ENCODE peak calls at places on chromosome 6, in five cellular contexts. S, J, Q, C and R are unnamed samples.

GRCh38 chr6:140401666-140402255 is 1027.3 kb upstream of the CITED2 start:
- DNase-seq in Q (no peak), S (peak; percentile 37), J (no peak), C (no peak), R (no peak)

GRCh38 chr6:92473056-92473455 is 946.3 kb downstream of the EPHA7 start:
- DNase-seq in S (no peak), Q (no peak), J (no peak), C (no peak), R (no peak)

GRCh38 chr6:13579911-13580310 is 5.5 kb downstream of the SIRT5 start:
- DNase-seq in Q (no peak), C (no peak), J (no peak), S (no peak), R (no peak)

GRCh38 chr6:36135053-36135731 is 4.9 kb downstream of the MAPK13 start:
- DNase-seq in S (no peak), J (no peak), C (no peak), Q (no peak), R (no peak)

GRCh38 chr6:155265843-155266535 is 2.2 kb downstream of the CLDN20 start:
- DNase-seq in C (no peak), J (no peak), Q (no peak), S (peak; percentile 55), R (no peak)

GRCh38 chr6:16883414-16883813 is 122.2 kb upstream of the ATXN1 start:
- DNase-seq in Q (no peak), J (no peak), S (no peak), C (no peak), R (no peak)

GRCh38 chr6:80622641-80623040 is 516.2 kb downstream of the BCKDHB start:
- DNase-seq in C (no peak), Q (no peak), S (no peak), J (no peak), R (no peak)

GRCh38 chr6:69570126-69570525 is 226.7 kb downstream of the LMBRD1 start:
- DNase-seq in J (no peak), C (no peak), Q (no peak), S (peak; percentile 1), R (no peak)

GRCh38 chr6:128740951-128741350 is 142.0 kb upstream of the LAMA2 start:
- DNase-seq in C (no peak), J (no peak), S (no peak), Q (no peak), R (no peak)

GRCh38 chr6:26362093-26362835 is 2.7 kb upstream of the BTN3A2 start:
- DNase-seq in Q (no peak), J (no peak), C (no peak), S (no peak), R (no peak)

GRCh38 chr6:103826209-103826608 is 1033.5 kb downstream of the HACE1 start:
- DNase-seq in Q (no peak), C (no peak), S (no peak), J (no peak), R (no peak)

GRCh38 chr6:154732824-154733609 is at the start of gene SCAF8:
- DNase-seq in S (peak; percentile 94), C (peak; percentile 80), J (peak; percentile 72), Q (peak; percentile 81), R (peak; percentile 96)

GRCh38 chr6:9522101-9522500 is 892.8 kb downstream of the TFAP2A start:
- DNase-seq in S (no peak), Q (no peak), C (no peak), J (no peak), R (no peak)

GRCh38 chr6:119052985-119053384 is 25.5 kb downstream of the FAM184A start:
- DNase-seq in J (no peak), C (no peak), S (no peak), Q (no peak), R (no peak)

GRCh38 chr6:145829102-145829501 is 14.5 kb upstream of the FBXO30 start:
- DNase-seq in C (no peak), J (no peak), Q (no peak), S (no peak), R (no peak)

GRCh38 chr6:162068340-162068739 is 659.2 kb downstream of the PRKN start:
- DNase-seq in C (no peak), S (no peak), J (no peak), Q (no peak), R (no peak)

DNA sequence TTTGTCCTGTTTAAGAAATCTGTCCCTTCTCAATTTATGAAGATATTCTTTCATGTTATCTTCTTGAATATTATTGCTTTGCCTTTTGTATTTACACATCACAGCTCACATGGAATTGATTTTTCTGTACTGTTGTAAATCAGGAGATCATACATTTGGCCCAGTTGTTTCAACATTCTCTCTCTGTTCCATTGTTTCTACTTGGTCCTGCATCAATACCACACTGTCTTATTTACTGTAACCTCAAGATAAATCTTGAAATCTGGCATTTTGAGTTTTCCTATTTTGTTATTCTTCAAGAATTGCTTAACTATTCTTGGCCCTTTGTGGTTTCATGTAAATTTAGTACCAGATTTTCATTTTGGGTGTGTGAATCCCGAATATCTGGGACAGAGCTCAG is 121.7 kb upstream of the CCN2 start:
- DNase-seq in Q (no peak), C (no peak), S (no peak), J (no peak), R (no peak)
- TF ChIP-seq CTCF in Q (no peak), C (no peak), S (no peak), J (no peak), R (no peak)

DNA sequence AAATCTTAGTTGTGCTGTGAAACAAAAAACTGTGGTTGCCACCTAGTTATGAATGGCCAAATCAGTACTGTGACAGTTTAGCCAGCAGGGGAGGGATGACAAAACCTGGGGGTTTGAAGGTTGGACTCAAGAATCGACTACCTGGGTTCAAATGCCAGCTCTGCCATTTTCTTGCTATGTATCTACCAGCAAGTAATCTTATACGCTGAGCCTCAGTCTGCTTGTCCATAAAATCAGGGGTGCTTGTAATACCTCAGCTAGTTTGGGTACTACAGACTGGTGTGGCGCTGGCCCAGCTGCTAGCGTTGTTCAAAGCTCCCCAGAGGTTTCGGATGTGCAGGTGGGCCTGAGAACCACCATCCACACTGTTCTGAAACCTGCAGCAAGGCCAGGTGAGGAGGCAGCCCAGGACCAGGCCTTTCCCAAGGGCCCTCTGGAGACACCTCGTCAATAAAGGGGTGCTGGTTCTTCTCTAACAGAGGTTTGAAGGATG is 40.4 kb downstream of the TRAM2 start:
- DNase-seq in Q (no peak), S (no peak), C (no peak), J (no peak), R (no peak)
- TF ChIP-seq CTCF in Q (no peak), S (no peak), C (no peak), J (no peak), R (no peak)

GRCh38 chr6:41896280-41896679 is 1.1 kb upstream of the USP49 start:
- DNase-seq in J (no peak), S (no peak), Q (no peak), C (no peak), R (no peak)

DNA sequence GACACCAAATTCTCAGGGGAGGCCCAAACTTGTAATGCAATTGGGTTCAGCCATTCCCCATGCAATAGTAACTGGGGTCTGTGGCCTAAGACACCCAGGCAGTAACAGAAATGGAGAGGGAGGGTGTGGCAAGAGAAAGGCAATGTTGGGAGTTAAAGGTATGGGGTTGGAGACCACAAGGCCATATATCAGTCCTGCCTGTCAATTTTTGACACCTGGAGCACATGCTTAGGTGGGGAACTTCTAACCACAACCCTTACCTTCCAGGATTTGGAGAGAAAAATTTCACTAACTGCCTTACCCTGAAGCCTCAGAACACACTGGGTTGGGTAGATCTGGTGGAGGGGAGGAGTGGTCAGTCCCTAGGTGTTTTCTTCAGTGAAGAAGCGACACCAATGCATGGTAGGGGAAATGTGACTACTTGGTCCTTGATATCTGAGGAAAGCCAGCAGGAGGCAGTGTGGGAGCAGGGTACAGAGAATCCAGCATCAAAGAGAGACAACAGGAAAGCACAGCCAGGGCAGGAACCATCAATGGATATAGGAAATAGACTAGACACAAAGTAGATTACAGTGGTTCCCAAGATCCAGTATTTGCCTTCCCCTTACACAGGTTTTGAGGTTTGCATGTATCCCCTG is 6.8 kb upstream of the USP49 start:
- DNase-seq in S (peak; percentile 45), C (peak; percentile 25), J (no peak), Q (peak; percentile 59), R (no peak)
- TF ChIP-seq CTCF in S (no peak), C (peak; percentile 42), J (no peak), Q (peak; percentile 47), R (no peak)

GRCh38 chr6:32267035-32267434 is 43.2 kb upstream of the NOTCH4 start:
- DNase-seq in Q (no peak), J (no peak), S (no peak), C (no peak), R (no peak)
- TF ChIP-seq CTCF in Q (no peak), J (no peak), S (no peak), C (no peak), R (no peak)

GRCh38 chr6:160513836-160514235 is 150.2 kb downstream of the LPA start:
- DNase-seq in J (no peak), S (peak; percentile 42), Q (no peak), C (no peak), R (no peak)

GRCh38 chr6:160520043-160520904 is 143.8 kb downstream of the LPA start:
- DNase-seq in Q (peak; percentile 85), C (peak; percentile 72), S (peak; percentile 90), J (peak; percentile 74), R (no peak)

GRCh38 chr6:160519133-160519532 is 144.9 kb downstream of the LPA start:
- DNase-seq in Q (no peak), J (no peak), S (no peak), C (no peak), R (no peak)

GRCh38 chr6:160523223-160523622 is 140.9 kb downstream of the LPA start:
- DNase-seq in J (no peak), Q (no peak), S (no peak), C (no peak), R (no peak)

GRCh38 chr6:160519603-160520042 is 144.5 kb downstream of the LPA start:
- DNase-seq in J (no peak), S (no peak), C (no peak), Q (no peak), R (peak; percentile 64)
- TF ChIP-seq CTCF in J (peak; percentile 88), S (peak; percentile 96), C (no peak), Q (peak; percentile 88), R (no peak)

GRCh38 chr6:157609117-157609516 is 213.9 kb upstream of the SNX9 start:
- DNase-seq in S (no peak), C (no peak), J (no peak), Q (no peak), R (no peak)

GRCh38 chr6:157609556-157609955 is 213.5 kb upstream of the SNX9 start:
- DNase-seq in C (no peak), Q (no peak), J (no peak), S (no peak), R (no peak)

GRCh38 chr6:157610451-157610999 is 212.5 kb upstream of the SNX9 start:
- DNase-seq in S (no peak), J (no peak), Q (no peak), C (no peak), R (no peak)

GRCh38 chr6:157613011-157613522 is 210.0 kb upstream of the SNX9 start:
- DNase-seq in C (no peak), J (peak; percentile 92), Q (no peak), S (peak; percentile 94), R (no peak)

DNA sequence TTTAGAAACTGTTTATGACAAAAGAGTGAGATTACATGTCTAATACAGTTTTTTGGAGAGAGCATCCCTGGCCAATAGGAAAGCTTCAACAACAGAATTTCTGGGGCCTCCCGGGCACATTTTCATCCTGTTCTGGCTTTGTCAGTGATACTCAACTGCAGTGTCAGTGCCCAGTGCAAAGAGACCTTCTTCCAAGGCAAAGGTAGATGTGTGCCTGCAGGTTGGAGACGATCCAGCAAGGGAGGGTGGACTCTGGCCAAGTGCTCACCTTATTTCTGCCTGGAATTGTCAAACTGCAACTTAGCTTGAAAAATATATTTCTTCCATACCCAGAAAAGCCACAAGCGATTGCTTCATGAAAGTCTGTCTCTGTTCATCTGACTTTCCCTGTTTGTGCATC is 211.6 kb upstream of the SNX9 start:
- DNase-seq in C (no peak), S (no peak), Q (no peak), J (no peak), R (no peak)
- TF ChIP-seq CTCF in C (no peak), S (no peak), Q (no peak), J (no peak), R (no peak)